ENCODE peak calls at places on chromosome 9, in ten cellular contexts. X is neural crest cell; U is skeletal muscle cell; P is NCI-H1092; T is A549; V is GM03348; R is stomach; J is T-helper 1 cell; D is tibial nerve; K is naive thymus-derived CD4-positive, alpha-beta T cell. O is an unnamed sample.
A peak's percentile ranks its signal among the peaks of the same experiment; 100 is the strongest.

GRCh38 chr9:134502261-134503211 is 139.1 kb upstream of the COL5A1 start:
- DNase-seq in V (peak; percentile 99), D (no peak), K (no peak), T (peak; percentile 98), J (no peak), P (no peak), R (peak; percentile 32), U (peak; percentile 97), X (no peak), O (no peak)

GRCh38 chr9:96661711-96662110 is 6.6 kb upstream of the PRXL2C start:
- DNase-seq in P (no peak), X (no peak), U (no peak), T (no peak), K (no peak), R (no peak), D (no peak), V (no peak), J (no peak), O (no peak)

GRCh38 chr9:12723409-12724028 is 30.3 kb downstream of the TYRP1 start:
- DNase-seq in D (no peak), K (no peak), J (no peak), X (no peak), P (no peak), V (peak; percentile 16), T (no peak), R (no peak), U (no peak), O (no peak)

GRCh38 chr9:116506685-116507084 is 180.4 kb upstream of the TRIM32 start:
- DNase-seq in U (no peak), X (no peak), V (no peak), D (no peak), R (no peak), P (no peak), T (no peak), J (no peak), K (no peak), O (no peak)

GRCh38 chr9:85740821-85741111 is 988 bp downstream of the AGTPBP1 start:
- DNase-seq in D (no peak), X (no peak), K (no peak), V (no peak), J (peak; percentile 10), P (no peak), U (no peak), T (no peak), R (no peak), O (no peak)

GRCh38 chr9:32572900-32573523 is at the start of gene NDUFB6:
- DNase-seq in T (peak; percentile 89), J (peak; percentile 91), P (peak; percentile 93), X (peak; percentile 85), D (peak; percentile 75), V (peak; percentile 93), U (peak; percentile 66), K (peak; percentile 96), R (peak; percentile 95), O (peak; percentile 96)

GRCh38 chr9:129610193-129610472 is 10.8 kb downstream of the C9orf50 start:
- DNase-seq in R (no peak), J (no peak), P (no peak), K (no peak), D (no peak), V (no peak), U (no peak), X (no peak), T (no peak), O (no peak)

GRCh38 chr9:86186696-86187095 is 72.8 kb downstream of the C9orf153 start:
- DNase-seq in J (no peak), D (no peak), U (no peak), T (no peak), V (no peak), R (no peak), P (no peak), X (no peak), K (no peak), O (no peak)

GRCh38 chr9:105656131-105656921 is 5.9 kb upstream of the TAL2 start:
- DNase-seq in D (no peak), J (no peak), T (peak; percentile 49), U (no peak), P (peak; percentile 18), X (peak; percentile 50), V (peak; percentile 55), K (no peak), R (peak; percentile 38), O (no peak)

GRCh38 chr9:7266911-7267555 is 509.3 kb downstream of the KDM4C start:
- DNase-seq in U (no peak), X (peak; percentile 5), J (no peak), R (no peak), K (no peak), T (no peak), D (no peak), P (peak; percentile 91), V (no peak), O (no peak)

GRCh38 chr9:27154923-27155322 is 45.9 kb downstream of the TEK start:
- DNase-seq in D (no peak), T (no peak), J (no peak), R (no peak), K (no peak), P (no peak), U (peak; percentile 92), V (peak; percentile 90), X (no peak), O (no peak)

GRCh38 chr9:19967567-19968459 is 179.0 kb upstream of the SLC24A2 start:
- DNase-seq in P (peak; percentile 4), T (no peak), K (no peak), J (no peak), V (no peak), U (no peak), X (no peak), R (no peak), D (no peak), O (no peak)

GRCh38 chr9:85027870-85028269 is 358.3 kb downstream of the NTRK2 start:
- DNase-seq in K (no peak), P (no peak), X (no peak), R (no peak), U (no peak), J (no peak), D (no peak), T (no peak), V (no peak), O (no peak)

GRCh38 chr9:26975728-26976707 is 19.8 kb downstream of the IFT74 start:
- DNase-seq in D (no peak), V (peak; percentile 10), J (no peak), U (peak; percentile 7), R (peak; percentile 38), K (no peak), T (peak; percentile 40), X (peak; percentile 57), P (peak; percentile 48), O (no peak)

GRCh38 chr9:133163559-133164208 is at the start of gene GBGT1:
- DNase-seq in T (peak; percentile 35), K (peak; percentile 31), U (no peak), J (no peak), D (peak; percentile 57), X (peak; percentile 62), V (peak; percentile 91), R (peak; percentile 75), P (no peak), O (peak; percentile 31)

GRCh38 chr9:18710089-18710488 is 236.1 kb downstream of the ADAMTSL1 start:
- DNase-seq in X (no peak), K (no peak), U (peak; percentile 52), D (no peak), T (no peak), R (no peak), P (no peak), V (peak; percentile 68), J (no peak), O (no peak)

GRCh38 chr9:131441441-131441840 is 47.6 kb downstream of the PRRC2B start:
- DNase-seq in K (no peak), X (no peak), V (no peak), J (no peak), R (no peak), D (no peak), U (no peak), P (no peak), T (no peak), O (no peak)

GRCh38 chr9:94950733-94951590 is 224.5 kb downstream of the AOPEP start:
- DNase-seq in U (peak; percentile 36), V (peak; percentile 30), P (no peak), R (peak; percentile 58), X (no peak), D (no peak), K (no peak), T (no peak), J (no peak), O (no peak)

GRCh38 chr9:27566118-27566517 is 7.2 kb downstream of the C9orf72 start:
- DNase-seq in R (no peak), P (no peak), X (no peak), D (no peak), J (no peak), U (no peak), V (no peak), T (no peak), K (no peak), O (no peak)

GRCh38 chr9:131020388-131020787 is 11.4 kb downstream of the LAMC3 start:
- DNase-seq in J (no peak), P (no peak), R (no peak), T (no peak), V (peak; percentile 83), D (no peak), K (no peak), X (no peak), U (peak; percentile 36), O (no peak)

GRCh38 chr9:13274901-13275641 is 4.4 kb downstream of the MPDZ start:
- DNase-seq in P (no peak), T (no peak), U (no peak), K (no peak), J (no peak), X (no peak), D (no peak), R (no peak), V (peak; percentile 41), O (no peak)

GRCh38 chr9:86557063-86557766 is 203.0 kb upstream of the TUT7 start:
- DNase-seq in P (no peak), V (peak; percentile 82), K (no peak), X (no peak), R (no peak), D (no peak), T (no peak), U (peak; percentile 95), J (no peak), O (no peak)

GRCh38 chr9:4857163-4857562 is 64.4 kb downstream of the RCL1 start:
- DNase-seq in R (no peak), P (no peak), D (no peak), X (no peak), J (no peak), V (no peak), K (no peak), U (no peak), T (no peak), O (no peak)

GRCh38 chr9:34578241-34579096 is 11.1 kb downstream of the CNTFR start:
- DNase-seq in J (no peak), V (peak; percentile 67), U (peak; percentile 24), X (peak; percentile 63), K (no peak), T (no peak), D (no peak), P (peak; percentile 69), R (no peak), O (no peak)

GRCh38 chr9:93450817-93451761 is at the start of gene FAM120A:
- DNase-seq in X (peak; percentile 44), U (peak; percentile 31), P (peak; percentile 71), D (peak; percentile 36), K (peak; percentile 67), R (peak; percentile 81), T (peak; percentile 52), V (peak; percentile 96), J (peak; percentile 71), O (peak; percentile 66)

O was measured in T-helper 9 cell.